ENCODE peak calls at places on chromosomes 16 and 17, in four cellular contexts. J, T, Y and S are unnamed samples.

GRCh38 chr17:45092932-45093430 is 31.9 kb downstream of the NMT1 start:
- DNase-seq in J (no peak), T (peak), Y (no peak), S (peak)

GRCh38 chr16:75264531-75264998 is 13.1 kb upstream of the BCAR1 start:
- DNase-seq in J (peak), T (no peak), Y (no peak), S (no peak)

GRCh38 chr17:48549909-48550308 is 5.0 kb upstream of the HOXB2 start:
- DNase-seq in J (no peak), T (no peak), Y (no peak), S (no peak)

GRCh38 chr16:85083051-85083639 is 29.1 kb downstream of the CIBAR2 start:
- DNase-seq in J (no peak), T (no peak), Y (no peak), S (no peak)

GRCh38 chr17:15971882-15972281 is 27.0 kb downstream of the ADORA2B start:
- DNase-seq in J (no peak), T (no peak), Y (no peak), S (no peak)

GRCh38 chr17:81500026-81500425 is 12.6 kb downstream of the ACTG1 start:
- DNase-seq in J (no peak), T (no peak), Y (no peak), S (no peak)

GRCh38 chr17:75514299-75515228 is 773 bp downstream of the CASKIN2 start:
- DNase-seq in J (peak), T (no peak), Y (peak), S (no peak)

GRCh38 chr16:4664538-4665418 is 28.6 kb upstream of the NUDT16L1 start:
- DNase-seq in J (no peak), T (peak), Y (no peak), S (no peak)

GRCh38 chr16:30184430-30185140 is 1.2 kb downstream of the CORO1A start:
- DNase-seq in J (peak), T (no peak), Y (peak), S (no peak)

GRCh38 chr17:32161029-32161428 is 18.7 kb downstream of the RHOT1 start:
- DNase-seq in J (no peak), T (no peak), Y (no peak), S (no peak)

GRCh38 chr16:15650019-15650697 is at the start of gene NDE1:
- DNase-seq in J (peak), T (peak), Y (peak), S (peak)

GRCh38 chr16:30051518-30051917 is 14.0 kb upstream of the ALDOA start:
- DNase-seq in J (no peak), T (no peak), Y (no peak), S (no peak)

GRCh38 chr17:39642675-39643074 is 5.7 kb downstream of the STARD3 start:
- DNase-seq in J (no peak), T (no peak), Y (no peak), S (no peak)

GRCh38 chr16:77469639-77470038 is 34.8 kb upstream of the ADAMTS18 start:
- DNase-seq in J (no peak), T (no peak), Y (no peak), S (no peak)

GRCh38 chr17:38970804-38971203 is 3.6 kb upstream of the FBXO47 start:
- DNase-seq in J (no peak), T (no peak), Y (no peak), S (no peak)

GRCh38 chr16:56932588-56933265 is 785 bp downstream of the HERPUD1 start:
- DNase-seq in J (peak), T (peak), Y (peak), S (peak)

GRCh38 chr16:82004651-82005490 is 6.4 kb downstream of the SDR42E1 start:
- DNase-seq in J (peak), T (no peak), Y (no peak), S (no peak)

GRCh38 chr17:2634361-2634960 is 41.0 kb downstream of the PAFAH1B1 start:
- DNase-seq in J (no peak), T (no peak), Y (no peak), S (peak)

GRCh38 chr17:75750661-75751423 is 14.2 kb downstream of the GALK1 start:
- DNase-seq in J (no peak), T (no peak), Y (no peak), S (no peak)

GRCh38 chr17:63332286-63332685 is 113.8 kb downstream of the CYB561 start:
- DNase-seq in J (no peak), T (no peak), Y (no peak), S (no peak)

GRCh38 chr16:75251280-75252048 is at the start of gene BCAR1:
- DNase-seq in J (peak), T (peak), Y (peak), S (no peak)

GRCh38 chr16:4625617-4626159 is 1.1 kb downstream of the MGRN1 start:
- DNase-seq in J (no peak), T (no peak), Y (no peak), S (no peak)

GRCh38 chr17:63596856-63597557 is 3.7 kb upstream of the TACO1 start:
- DNase-seq in J (no peak), T (no peak), Y (no peak), S (no peak)

GRCh38 chr17:12815642-12816141 is 26.4 kb downstream of the ARHGAP44 start:
- DNase-seq in J (no peak), T (no peak), Y (no peak), S (no peak)

GRCh38 chr17:65567566-65567965 is 6.1 kb upstream of the AXIN2 start:
- DNase-seq in J (no peak), T (no peak), Y (no peak), S (no peak)

GRCh38 chr16:86874141-86874540 is 295.8 kb downstream of the FOXL1 start:
- DNase-seq in J (peak), T (no peak), Y (peak), S (peak)

DNA sequence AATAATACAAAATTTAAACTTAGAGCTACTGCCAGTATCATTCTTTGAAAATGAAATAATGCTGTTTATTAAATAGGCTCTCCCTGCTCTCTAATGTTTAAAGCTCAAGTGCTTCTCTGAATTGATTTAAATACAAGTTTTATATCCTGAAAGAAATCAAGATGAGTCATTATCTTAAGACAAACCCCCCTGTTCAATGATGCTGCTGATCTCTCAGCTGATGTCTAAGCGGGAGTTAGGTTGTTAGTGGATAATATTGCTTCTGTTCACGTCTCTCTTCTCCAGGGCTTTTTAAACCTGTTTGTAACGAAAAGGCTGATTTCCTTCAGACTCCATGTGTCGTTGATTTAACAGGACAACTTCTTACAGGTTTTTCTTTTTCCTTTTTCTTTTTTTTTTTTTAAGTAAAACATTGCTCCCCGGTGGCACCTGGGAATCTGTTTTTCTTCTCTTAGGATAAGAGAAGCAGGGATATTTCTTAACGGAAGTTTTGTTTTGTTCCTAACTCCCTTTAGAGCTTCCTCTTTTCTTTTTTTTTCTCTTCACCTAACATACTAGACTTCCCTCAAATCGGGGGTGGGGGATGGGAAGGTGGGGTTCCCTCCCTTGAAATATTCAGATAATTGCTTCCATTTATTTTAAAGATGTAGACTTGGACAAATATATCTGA is 804 bp upstream of the LYRM9 start:
- DNase-seq in J (no peak), T (no peak), Y (peak), S (no peak)
- H3K4me3 ChIP-seq in J (no peak), T (no peak), Y (no peak), S (peak)

DNA sequence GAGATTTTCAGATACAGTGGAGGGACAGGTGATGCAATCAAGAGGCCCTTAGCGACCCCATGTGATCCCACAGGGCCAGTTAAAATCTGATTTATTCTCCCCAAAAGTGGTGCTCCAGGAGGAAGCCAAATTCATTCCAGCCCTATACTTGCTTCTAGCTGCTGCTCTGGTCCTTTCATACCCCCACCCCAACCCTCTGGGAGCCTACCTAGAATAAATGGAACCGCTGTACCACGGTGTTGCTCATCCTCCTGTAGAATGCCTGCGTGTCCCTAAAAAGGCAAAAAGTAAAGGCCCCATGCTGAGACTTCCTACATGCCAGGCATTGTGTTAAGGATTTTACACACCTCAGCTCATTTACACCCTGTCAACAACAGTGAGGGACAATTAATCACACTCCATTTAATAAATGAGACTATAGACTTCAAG is 2.0 kb upstream of the RASL10B start:
- DNase-seq in J (no peak), T (no peak), Y (no peak), S (no peak)
- TF ChIP-seq ELF1 in J (no peak), T (no peak), Y (no peak), S (no peak)

GRCh38 chr16:49596119-49596518 is 222.5 kb downstream of the C16orf78 start:
- DNase-seq in J (peak), T (no peak), Y (peak), S (no peak)
- H3K4me3 ChIP-seq in J (no peak), T (no peak), Y (no peak), S (no peak)

GRCh38 chr16:68798398-68798797 is 44.9 kb upstream of the TANGO6 start:
- DNase-seq in J (no peak), T (no peak), Y (no peak), S (no peak)

GRCh38 chr16:68802190-68802589 is 41.1 kb upstream of the TANGO6 start:
- DNase-seq in J (no peak), T (no peak), Y (no peak), S (no peak)

GRCh38 chr16:68800257-68800875 is 43.0 kb upstream of the TANGO6 start:
- DNase-seq in J (peak), T (peak), Y (peak), S (peak)
- TF ChIP-seq ELF1 in J (no peak), T (no peak), Y (no peak), S (no peak)

GRCh38 chr17:8160741-8161221 is 2.0 kb downstream of the VAMP2 start:
- DNase-seq in J (no peak), T (no peak), Y (no peak), S (no peak)
- H3K4me3 ChIP-seq in J (no peak), T (no peak), Y (no peak), S (no peak)

GRCh38 chr16:193441-193840 is 13.2 kb downstream of the HBQ1 start:
- DNase-seq in J (no peak), T (no peak), Y (no peak), S (no peak)
- TF ChIP-seq ELF1 in J (no peak), T (no peak), Y (no peak), S (no peak)

GRCh38 chr17:77390870-77391269 is 250.1 kb downstream of the SEC14L1 start:
- DNase-seq in J (no peak), T (no peak), Y (no peak), S (no peak)
- H3K4me3 ChIP-seq in J (no peak), T (no peak), Y (no peak), S (no peak)